ENCODE peak calls at places on chromosomes 11 and 22, in seven cellular contexts. M is ACHN; I is NCI-H2081; J is CD8-positive, alpha-beta memory T cell; D is activated naive CD4-positive, alpha-beta T cell treated with Interleukin-2 at 50 U/mL for 16 hours; E is NCI-H1092; T is EL. X is an unnamed sample.

GRCh38 chr11:61041755-61042518 is 60.4 kb upstream of the CD5 start:
- DNase-seq in M (no peak), I (peak), J (peak), D (peak), E (peak), T (no peak), X (no peak)

GRCh38 chr22:30056015-30056414 is 24.2 kb upstream of the HORMAD2 start:
- DNase-seq in M (no peak), I (no peak), J (no peak), D (no peak), E (no peak), T (no peak), X (peak)

GRCh38 chr22:21896951-21897513 is 29.6 kb upstream of the MAPK1 start:
- DNase-seq in M (no peak), I (no peak), J (no peak), D (no peak), E (no peak), T (no peak), X (no peak)

GRCh38 chr11:134511255-134511654 is 99.2 kb upstream of the B3GAT1 start:
- DNase-seq in M (no peak), I (no peak), J (no peak), D (no peak), E (no peak), T (no peak), X (peak)

GRCh38 chr22:19707347-19708322 is 6.7 kb upstream of the SEPTIN5 start:
- DNase-seq in M (no peak), I (no peak), J (no peak), D (no peak), E (no peak), T (no peak), X (peak)

GRCh38 chr11:90218606-90219005 is 4.2 kb downstream of the CHORDC1 start:
- DNase-seq in M (no peak), I (no peak), J (no peak), D (no peak), E (no peak), T (no peak), X (no peak)

GRCh38 chr11:104462346-104462745 is 298.4 kb upstream of the PDGFD start:
- DNase-seq in M (no peak), I (no peak), J (no peak), D (no peak), E (no peak), T (peak), X (no peak)

GRCh38 chr11:7592706-7593105 is 78.9 kb downstream of the PPFIBP2 start:
- DNase-seq in M (no peak), I (no peak), J (no peak), D (no peak), E (no peak), T (peak), X (no peak)

GRCh38 chr22:49699928-49700498 is 127.7 kb downstream of the BRD1 start:
- DNase-seq in M (no peak), I (no peak), J (no peak), D (no peak), E (no peak), T (no peak), X (peak)

GRCh38 chr11:9561279-9561982 is 12.0 kb upstream of the WEE1 start:
- DNase-seq in M (no peak), I (no peak), J (no peak), D (no peak), E (no peak), T (no peak), X (no peak)

GRCh38 chr11:73342633-73343032 is 33.6 kb upstream of the RELT start:
- DNase-seq in M (no peak), I (peak), J (no peak), D (no peak), E (peak), T (no peak), X (peak)

GRCh38 chr11:48900131-48900800 is 83.4 kb downstream of the TRIM51G start:
- DNase-seq in M (no peak), I (no peak), J (no peak), D (no peak), E (no peak), T (no peak), X (no peak)

GRCh38 chr22:23180301-23180892 is at the start of gene BCR:
- DNase-seq in M (peak), I (no peak), J (peak), D (peak), E (peak), T (peak), X (peak)

GRCh38 chr22:37176464-37177061 is 11.5 kb downstream of the C1QTNF6 start:
- DNase-seq in M (no peak), I (no peak), J (no peak), D (no peak), E (no peak), T (peak), X (peak)

GRCh38 chr11:121326230-121326629 is 33.7 kb downstream of the SC5D start:
- DNase-seq in M (no peak), I (no peak), J (no peak), D (no peak), E (no peak), T (no peak), X (no peak)

GRCh38 chr11:88320149-88320559 is 17.4 kb downstream of the CTSC start:
- DNase-seq in M (no peak), I (no peak), J (no peak), D (no peak), E (no peak), T (peak), X (peak)

GRCh38 chr11:32478277-32478731 is 43.0 kb upstream of the WT1 start:
- DNase-seq in M (no peak), I (no peak), J (no peak), D (no peak), E (no peak), T (no peak), X (no peak)

X was measured in osteoblast.